ENCODE peak calls at places on chromosomes 3 and 15, in four cellular contexts. Q, R, Y and D are unnamed samples.

GRCh38 chr15:38691951-38692788 is 127.6 kb upstream of the RASGRP1 start:
- DNase-seq in Q (no peak), R (no peak), Y (no peak), D (no peak)

GRCh38 chr15:87416591-87417257 is 839.8 kb downstream of the NTRK3 start:
- DNase-seq in Q (no peak), R (no peak), Y (no peak), D (no peak)

GRCh38 chr3:54146383-54147239 is 24.3 kb downstream of the CACNA2D3 start:
- DNase-seq in Q (peak), R (peak), Y (peak), D (no peak)

GRCh38 chr3:5339967-5340535 is 152.5 kb downstream of the EDEM1 start:
- DNase-seq in Q (no peak), R (no peak), Y (no peak), D (peak)

GRCh38 chr15:48790716-48791115 is 20.2 kb downstream of the CEP152 start:
- DNase-seq in Q (no peak), R (no peak), Y (no peak), D (no peak)

GRCh38 chr15:49439678-49440375 is 16.8 kb downstream of the FGF7 start:
- DNase-seq in Q (no peak), R (no peak), Y (no peak), D (peak)

GRCh38 chr3:67329358-67329757 is 325.1 kb downstream of the SUCLG2 start:
- DNase-seq in Q (no peak), R (no peak), Y (no peak), D (peak)

GRCh38 chr3:57060089-57060829 is at the start of gene SPATA12:
- DNase-seq in Q (peak), R (peak), Y (no peak), D (peak)

GRCh38 chr3:186193534-186194450 is 84.9 kb upstream of the ETV5 start:
- DNase-seq in Q (no peak), R (no peak), Y (peak), D (no peak)

GRCh38 chr15:98604983-98605382 is 43.4 kb upstream of the IGF1R start:
- DNase-seq in Q (no peak), R (no peak), Y (no peak), D (no peak)

GRCh38 chr3:53045784-53046170 is at the start of gene SFMBT1:
- DNase-seq in Q (peak), R (peak), Y (peak), D (peak)

GRCh38 chr3:105579439-105579838 is 212.7 kb downstream of the ALCAM start:
- DNase-seq in Q (no peak), R (no peak), Y (no peak), D (no peak)

GRCh38 chr3:124137264-124137663 is 145.3 kb upstream of the ROPN1 start:
- DNase-seq in Q (no peak), R (peak), Y (peak), D (no peak)

GRCh38 chr15:43189296-43189695 is 4.1 kb downstream of the CCNDBP1 start:
- DNase-seq in Q (no peak), R (no peak), Y (no peak), D (no peak)

GRCh38 chr15:79635149-79635771 is 203.1 kb downstream of the MINAR1 start:
- DNase-seq in Q (no peak), R (no peak), Y (no peak), D (no peak)

GRCh38 chr15:80660114-80660513 is 35.0 kb upstream of the ABHD17C start:
- DNase-seq in Q (peak), R (no peak), Y (no peak), D (no peak)

GRCh38 chr15:58437531-58438105 is 5.8 kb downstream of the LIPC start:
- DNase-seq in Q (no peak), R (no peak), Y (no peak), D (no peak)

GRCh38 chr3:151971814-151972579 is 98.6 kb downstream of the SUCNR1 start:
- DNase-seq in Q (no peak), R (no peak), Y (peak), D (no peak)

GRCh38 chr3:37937156-37937555 is 53.4 kb upstream of the VILL start:
- DNase-seq in Q (no peak), R (no peak), Y (no peak), D (no peak)

GRCh38 chr15:75130597-75131268 is 70.9 kb upstream of the C15orf39 start:
- DNase-seq in Q (no peak), R (no peak), Y (no peak), D (peak)

GRCh38 chr15:69665641-69666091 is 213.0 kb downstream of the RPLP1 start:
- DNase-seq in Q (no peak), R (no peak), Y (peak), D (no peak)

GRCh38 chr15:73862276-73862675 is 11.1 kb upstream of the TBC1D21 start:
- DNase-seq in Q (no peak), R (no peak), Y (no peak), D (no peak)

GRCh38 chr3:45216210-45216609 is 9.9 kb downstream of the TMEM158 start:
- DNase-seq in Q (no peak), R (no peak), Y (no peak), D (no peak)

GRCh38 chr15:41919954-41920538 is 26.2 kb upstream of the SPTBN5 start:
- DNase-seq in Q (no peak), R (peak), Y (no peak), D (no peak)

GRCh38 chr15:43406808-43407207 is 35.9 kb downstream of the TUBGCP4 start:
- DNase-seq in Q (no peak), R (no peak), Y (no peak), D (no peak)

GRCh38 chr15:80673561-80674244 is 21.4 kb upstream of the ABHD17C start:
- DNase-seq in Q (no peak), R (no peak), Y (no peak), D (no peak)

GRCh38 chr3:149654188-149654601 is 3.6 kb downstream of the WWTR1 start:
- DNase-seq in Q (no peak), R (peak), Y (no peak), D (no peak)